ENCODE peak calls at places on chromosomes 16 and 17, in eight cellular contexts. V, Y, X, A, B, M, Z and J are unnamed samples.

GRCh38 chr16:11405331-11406176 is 60.3 kb downstream of the RMI2 start:
- DNase-seq in M (peak; percentile 34), A (peak; percentile 59), Z (peak; percentile 39), B (peak; percentile 56), Y (peak; percentile 72), V (peak; percentile 87), X (peak; percentile 61), J (peak; percentile 52)

GRCh38 chr17:78789663-78790181 is 7.6 kb upstream of the CYTH1 start:
- DNase-seq in Y (no peak), A (peak; percentile 46), M (no peak), X (no peak), B (no peak), V (no peak), Z (peak; percentile 82), J (no peak)

GRCh38 chr17:34840758-34841157 is 120.5 kb downstream of the CCT6B start:
- DNase-seq in M (no peak), V (peak; percentile 46), Z (no peak), A (no peak), X (peak; percentile 41), B (no peak), Y (peak; percentile 89), J (no peak)

GRCh38 chr16:30183961-30184429 is 593 bp downstream of the CORO1A start:
- DNase-seq in V (peak; percentile 16), Z (no peak), Y (peak; percentile 88), M (no peak), B (no peak), X (peak; percentile 83), A (peak; percentile 44), J (no peak)

GRCh38 chr16:68526782-68527145 is 12.3 kb upstream of the ZFP90 start:
- DNase-seq in A (no peak), Y (no peak), B (no peak), V (no peak), X (no peak), M (no peak), Z (no peak), J (no peak)

GRCh38 chr17:57084802-57085447 is at the start of gene AKAP1:
- DNase-seq in V (peak; percentile 98), A (peak; percentile 100), M (peak; percentile 91), B (peak; percentile 99), X (peak; percentile 98), Y (peak; percentile 98), Z (peak; percentile 99), J (peak; percentile 99)

GRCh38 chr16:80656731-80657150 is 115.9 kb downstream of the DYNLRB2 start:
- DNase-seq in M (no peak), B (peak; percentile 32), V (peak; percentile 11), Z (peak; percentile 4), Y (no peak), A (no peak), X (peak; percentile 52), J (no peak)

GRCh38 chr16:56202036-56202435 is 10.7 kb downstream of the GNAO1 start:
- DNase-seq in Y (no peak), X (no peak), B (no peak), A (no peak), M (no peak), Z (no peak), V (no peak), J (peak; percentile 49)

GRCh38 chr16:50533317-50533716 is 14.9 kb upstream of the NKD1 start:
- DNase-seq in A (no peak), V (no peak), Y (no peak), B (no peak), X (no peak), M (no peak), Z (no peak), J (no peak)

GRCh38 chr17:43171761-43172487 is 910 bp downstream of the NBR1 start:
- DNase-seq in Z (peak; percentile 94), A (no peak), M (peak; percentile 50), Y (peak; percentile 33), X (peak; percentile 11), B (peak; percentile 8), V (peak; percentile 34), J (peak; percentile 83)

GRCh38 chr17:13563916-13564315 is 37.8 kb downstream of the HS3ST3A1 start:
- DNase-seq in Z (no peak), B (no peak), Y (no peak), A (no peak), V (no peak), M (no peak), X (no peak), J (no peak)

GRCh38 chr17:17837966-17838962 is 1.5 kb upstream of the SREBF1 start:
- DNase-seq in B (peak; percentile 41), A (no peak), Z (peak; percentile 73), Y (peak; percentile 14), M (peak; percentile 75), X (no peak), V (peak; percentile 95), J (peak; percentile 86)

GRCh38 chr16:31568577-31569359 is 41.1 kb downstream of the AHSP start:
- DNase-seq in A (peak; percentile 20), Z (peak; percentile 3), M (no peak), Y (no peak), V (peak; percentile 76), X (no peak), B (peak; percentile 51), J (no peak)

DNA sequence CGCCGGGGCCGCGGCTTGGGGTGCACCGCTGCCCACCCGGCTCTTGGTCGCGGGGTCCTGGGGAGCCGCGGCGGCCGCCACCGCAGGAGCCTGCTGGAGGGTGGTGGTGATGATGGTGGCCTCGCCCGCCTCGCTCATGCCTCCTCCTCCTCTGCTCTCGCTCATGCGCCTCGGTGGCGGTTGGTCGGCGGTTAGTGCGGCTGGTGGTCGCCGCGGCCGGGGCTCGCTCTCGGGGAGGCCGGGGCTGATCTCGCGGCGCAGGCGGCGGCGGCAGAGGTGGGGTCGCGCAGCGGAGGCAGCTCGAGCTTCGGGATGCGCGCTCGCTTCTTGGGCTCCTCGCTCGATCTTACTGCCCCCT is 41.6 kb downstream of the AHSP start:
- DNase-seq in B (peak; percentile 34), M (no peak), A (peak; percentile 18), Y (no peak), X (no peak), V (peak; percentile 51), Z (no peak), J (no peak)
- TF ChIP-seq EZH2phosphoT487 in B (peak; percentile 46), M (no peak), A (no peak), Y (no peak), X (no peak), V (no peak), Z (no peak), J (no peak)

GRCh38 chr17:45226620-45227019 is 4.9 kb downstream of the FMNL1 start:
- DNase-seq in Y (peak; percentile 24), M (no peak), X (peak; percentile 18), B (no peak), A (no peak), Z (no peak), V (no peak), J (no peak)

GRCh38 chr17:45224671-45225050 is 3.0 kb downstream of the FMNL1 start:
- DNase-seq in V (no peak), A (no peak), Y (no peak), B (no peak), M (no peak), Z (no peak), X (peak; percentile 21), J (no peak)

GRCh38 chr17:45225051-45225700 is 3.5 kb downstream of the FMNL1 start:
- DNase-seq in V (no peak), M (no peak), Z (no peak), X (peak; percentile 33), B (no peak), Y (peak; percentile 27), A (no peak), J (peak; percentile 91)

GRCh38 chr17:45227101-45227591 is 5.5 kb downstream of the FMNL1 start:
- DNase-seq in B (no peak), V (no peak), Y (peak; percentile 82), Z (peak; percentile 52), A (no peak), M (no peak), X (peak; percentile 89), J (no peak)

GRCh38 chr17:45225964-45226530 is 4.4 kb downstream of the FMNL1 start:
- DNase-seq in M (no peak), Y (peak; percentile 98), V (no peak), X (peak; percentile 96), Z (no peak), A (no peak), B (no peak), J (no peak)
- H2AFZ ChIP-seq in M (no peak overlapping the region), Y (no peak overlapping the region), V (no peak overlapping the region), X (no peak overlapping the region), Z (no peak overlapping the region), A (peak overlapping the region; percentile 16), B (no peak overlapping the region), J (no peak overlapping the region)

GRCh38 chr16:47858333-47859067 is 297.3 kb downstream of the ABCC12 start:
- DNase-seq in B (no peak), V (no peak), M (no peak), X (no peak), Z (no peak), Y (no peak), A (no peak), J (no peak)
- TF ChIP-seq EZH2phosphoT487 in B (no peak), V (no peak), M (no peak), X (no peak), Z (no peak), Y (no peak), A (no peak), J (no peak)

GRCh38 chr17:67128700-67129099 is 84.3 kb downstream of the CACNG1 start:
- DNase-seq in Y (no peak), X (no peak), B (no peak), M (no peak), V (no peak), A (no peak), Z (no peak), J (no peak)

GRCh38 chr17:67133161-67133560 is 88.8 kb downstream of the CACNG1 start:
- DNase-seq in B (no peak), Z (no peak), V (no peak), A (no peak), X (no peak), M (no peak), Y (no peak), J (no peak)

GRCh38 chr17:67132366-67132765 is 88.0 kb downstream of the CACNG1 start:
- DNase-seq in X (no peak), Y (no peak), M (no peak), V (no peak), A (no peak), Z (no peak), B (no peak), J (no peak)

GRCh38 chr17:67129283-67129682 is 84.9 kb downstream of the CACNG1 start:
- DNase-seq in B (no peak), X (no peak), M (no peak), V (no peak), Y (no peak), Z (no peak), A (no peak), J (peak; percentile 56)

GRCh38 chr17:67130768-67131167 is 86.4 kb downstream of the CACNG1 start:
- DNase-seq in X (no peak), B (no peak), V (no peak), M (no peak), Y (no peak), Z (no peak), A (no peak), J (no peak)
- H2AFZ ChIP-seq in X (no peak overlapping the region), B (no peak overlapping the region), V (no peak overlapping the region), M (no peak overlapping the region), Y (no peak overlapping the region), Z (no peak overlapping the region), A (no peak overlapping the region), J (no peak overlapping the region)

DNA sequence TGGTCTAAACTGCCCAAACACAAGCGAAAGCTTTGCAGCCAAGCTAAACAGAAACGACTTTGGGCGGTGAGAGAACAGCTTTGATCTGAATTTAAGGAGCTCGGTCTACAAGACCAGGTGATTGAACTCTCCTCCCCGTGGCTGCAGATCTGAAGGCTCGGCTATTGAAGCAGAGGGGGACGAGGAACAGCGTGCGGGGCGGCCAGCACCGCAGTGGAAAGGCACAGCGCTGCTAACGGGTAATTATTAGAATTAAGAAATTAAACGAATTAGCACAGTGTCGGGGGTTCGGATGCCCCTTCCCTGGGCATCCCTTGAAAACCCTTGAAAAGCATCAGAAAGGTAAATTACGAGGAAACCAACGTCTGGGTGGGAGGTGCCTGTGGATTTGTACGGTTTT is 431 bp downstream of the TEKT3 start:
- DNase-seq in V (peak; percentile 60), A (peak; percentile 41), B (peak; percentile 40), X (no peak), Y (no peak), Z (no peak), M (no peak), J (no peak)
- TF ChIP-seq EZH2phosphoT487 in V (no peak), A (no peak), B (no peak), X (no peak), Y (no peak), Z (no peak), M (no peak), J (no peak)